ENCODE peak calls at places on chromosomes 11 and 22, in four cellular contexts. A, O, V and J are unnamed samples.

GRCh38 chr11:120124355-120124754 is 13.6 kb downstream of the TRIM29 start:
- DNase-seq in A (no peak), O (no peak), V (no peak), J (no peak)

GRCh38 chr11:129815596-129816461 is at the start of gene TMEM45B:
- DNase-seq in V (peak; percentile 82), A (no peak), O (no peak), J (no peak)

GRCh38 chr11:64271339-64272132 is 12.9 kb downstream of the BAD start:
- DNase-seq in A (peak; percentile 94), V (peak; percentile 93), O (peak; percentile 96), J (peak; percentile 95)

GRCh38 chr11:119365071-119365591 is 16.4 kb downstream of the USP2 start:
- DNase-seq in O (no peak), A (no peak), V (no peak), J (no peak)

GRCh38 chr11:3934658-3935057 is 79.2 kb downstream of the STIM1 start:
- DNase-seq in A (no peak), O (no peak), V (no peak), J (no peak)

GRCh38 chr11:131386408-131386807 is 16.0 kb downstream of the NTM start:
- DNase-seq in V (no peak), A (no peak), O (no peak), J (no peak)

GRCh38 chr11:31802990-31803812 is 7.9 kb downstream of the PAX6 start:
- DNase-seq in O (no peak), V (no peak), A (no peak), J (peak; percentile 52)

GRCh38 chr11:41403462-41403861 is 56.0 kb downstream of the LRRC4C start:
- DNase-seq in V (no peak), O (no peak), A (no peak), J (no peak)

GRCh38 chr11:118434123-118434552 is 2.2 kb upstream of the KMT2A start:
- DNase-seq in V (no peak), A (no peak), O (no peak), J (no peak)

GRCh38 chr11:116287866-116288265 is 484.9 kb downstream of the BUD13 start:
- DNase-seq in V (no peak), A (no peak), O (no peak), J (no peak)

GRCh38 chr11:34263462-34264186 is 94.2 kb downstream of the ABTB2 start:
- DNase-seq in O (no peak), V (peak; percentile 79), A (peak; percentile 41), J (peak; percentile 75)

GRCh38 chr11:64687204-64687603 is 35.8 kb downstream of the NRXN2 start:
- DNase-seq in A (peak; percentile 38), V (no peak), O (no peak), J (peak; percentile 90)

GRCh38 chr11:1233351-1234053 is 10.6 kb downstream of the MUC5B start:
- DNase-seq in O (peak; percentile 52), V (peak; percentile 81), A (no peak), J (peak; percentile 30)

GRCh38 chr11:95922536-95923440 is 1.1 kb downstream of the MTMR2 start:
- DNase-seq in A (no peak), V (no peak), O (no peak), J (no peak)

GRCh38 chr22:20131856-20132685 is 467 bp downstream of the ZDHHC8 start:
- DNase-seq in O (no peak), A (peak; percentile 38), V (peak; percentile 31), J (peak; percentile 71)

GRCh38 chr22:45159652-45160462 is 3.9 kb upstream of the NUP50 start:
- DNase-seq in V (peak; percentile 33), O (no peak), A (no peak), J (no peak)

GRCh38 chr11:35308157-35308556 is 111.2 kb downstream of the SLC1A2 start:
- DNase-seq in O (no peak), A (no peak), V (no peak), J (no peak)

GRCh38 chr11:102724904-102725515 is at the start of gene MMP8:
- DNase-seq in O (no peak), V (no peak), A (no peak), J (no peak)

GRCh38 chr22:31922593-31922992 is 21.7 kb upstream of the YWHAH start:
- DNase-seq in V (no peak), O (no peak), A (no peak), J (no peak)

GRCh38 chr22:35861451-35861850 is 143.8 kb downstream of the APOL5 start:
- DNase-seq in O (no peak), V (no peak), A (no peak), J (no peak)

GRCh38 chr11:122697636-122698167 is 42.2 kb downstream of the UBASH3B start:
- DNase-seq in A (no peak), V (no peak), O (no peak), J (no peak)

GRCh38 chr22:30270841-30271240 is 4.2 kb upstream of the OSM start:
- DNase-seq in V (peak; percentile 57), A (peak; percentile 66), O (no peak), J (no peak)

GRCh38 chr11:64590763-64591221 is at the start of gene SLC22A12:
- DNase-seq in V (no peak), O (peak; percentile 34), A (no peak), J (peak; percentile 35)

GRCh38 chr11:34232810-34233209 is 125.0 kb downstream of the ABTB2 start:
- DNase-seq in A (no peak), O (no peak), V (no peak), J (no peak)

GRCh38 chr11:70471254-70471653 is 72.9 kb downstream of the CTTN start:
- DNase-seq in O (no peak), A (no peak), V (no peak), J (peak; percentile 51)

GRCh38 chr11:130433357-130433756 is 4.9 kb upstream of the ADAMTS8 start:
- DNase-seq in A (no peak), V (no peak), O (no peak), J (no peak)

GRCh38 chr11:126061707-126062678 is 673 bp downstream of the CDON start:
- DNase-seq in V (peak; percentile 31), O (peak; percentile 85), A (peak; percentile 24), J (peak; percentile 84)

GRCh38 chr11:132539590-132540368 is 992.5 kb downstream of the OPCML start:
- DNase-seq in O (no peak), A (no peak), V (no peak), J (no peak)

GRCh38 chr11:93905384-93905783 is 55.0 kb upstream of the VSTM5 start:
- DNase-seq in O (no peak), A (no peak), V (no peak), J (no peak)

GRCh38 chr11:44110231-44110679 is 14.8 kb downstream of the EXT2 start:
- DNase-seq in O (no peak), A (peak; percentile 82), V (peak; percentile 53), J (peak; percentile 56)

GRCh38 chr11:76558891-76559290 is 111.7 kb downstream of the LRRC32 start:
- DNase-seq in V (no peak), O (no peak), A (no peak), J (no peak)

GRCh38 chr11:76561245-76561644 is 109.3 kb downstream of the LRRC32 start:
- DNase-seq in A (no peak), O (no peak), V (no peak), J (no peak)

GRCh38 chr11:76558473-76558872 is 112.1 kb downstream of the LRRC32 start:
- DNase-seq in A (no peak), V (no peak), O (no peak), J (no peak)

GRCh38 chr11:76562541-76562940 is 108.0 kb downstream of the LRRC32 start:
- DNase-seq in A (no peak), V (no peak), O (no peak), J (no peak)

DNA sequence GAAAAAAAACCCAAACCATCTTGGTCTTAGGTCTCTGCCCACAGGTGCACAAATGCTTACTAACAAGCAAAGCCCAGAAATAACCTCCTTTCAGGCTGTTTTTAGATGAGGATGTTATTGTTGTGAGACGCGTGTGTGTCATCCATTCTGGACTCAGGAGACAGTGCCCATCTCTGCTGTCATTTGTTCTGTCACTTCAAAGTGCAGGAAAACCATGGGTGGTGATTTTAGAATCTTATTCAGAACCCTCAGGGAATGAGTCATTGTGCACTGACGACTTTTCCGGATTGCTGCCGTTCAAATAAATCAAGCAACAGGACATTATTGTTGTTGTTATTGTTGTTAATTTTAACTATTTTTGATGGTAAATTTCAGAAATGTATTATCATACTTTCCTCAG is 110.3 kb downstream of the LRRC32 start:
- DNase-seq in O (no peak), A (no peak), V (no peak), J (no peak)
- H3K27ac ChIP-seq in O (no peak overlapping the region), A (no peak overlapping the region), V (no peak overlapping the region), J (no peak overlapping the region)

GRCh38 chr22:22893891-22894739 is 6.5 kb downstream of the IGLL5 start:
- DNase-seq in O (no peak), A (no peak), V (no peak), J (no peak)
- H3K4me3 ChIP-seq in O (no peak overlapping the region), A (no peak overlapping the region), V (no peak overlapping the region), J (no peak overlapping the region)

GRCh38 chr11:10317776-10318526 is 13.1 kb downstream of the ADM start:
- DNase-seq in V (no peak), A (no peak), O (no peak), J (no peak)

GRCh38 chr11:10318527-10318802 is 13.6 kb downstream of the ADM start:
- DNase-seq in A (no peak), O (no peak), V (peak; percentile 54), J (no peak)

GRCh38 chr11:10322401-10322800 is 17.5 kb downstream of the ADM start:
- DNase-seq in A (no peak), O (no peak), V (no peak), J (no peak)

GRCh38 chr11:10319691-10320090 is 14.8 kb downstream of the ADM start:
- DNase-seq in A (no peak), O (no peak), V (no peak), J (no peak)

GRCh38 chr11:10320164-10320563 is 15.3 kb downstream of the ADM start:
- DNase-seq in V (no peak), A (no peak), O (no peak), J (no peak)
- H3K27ac ChIP-seq in V (no peak overlapping the region), A (no peak overlapping the region), O (no peak overlapping the region), J (no peak overlapping the region)

DNA sequence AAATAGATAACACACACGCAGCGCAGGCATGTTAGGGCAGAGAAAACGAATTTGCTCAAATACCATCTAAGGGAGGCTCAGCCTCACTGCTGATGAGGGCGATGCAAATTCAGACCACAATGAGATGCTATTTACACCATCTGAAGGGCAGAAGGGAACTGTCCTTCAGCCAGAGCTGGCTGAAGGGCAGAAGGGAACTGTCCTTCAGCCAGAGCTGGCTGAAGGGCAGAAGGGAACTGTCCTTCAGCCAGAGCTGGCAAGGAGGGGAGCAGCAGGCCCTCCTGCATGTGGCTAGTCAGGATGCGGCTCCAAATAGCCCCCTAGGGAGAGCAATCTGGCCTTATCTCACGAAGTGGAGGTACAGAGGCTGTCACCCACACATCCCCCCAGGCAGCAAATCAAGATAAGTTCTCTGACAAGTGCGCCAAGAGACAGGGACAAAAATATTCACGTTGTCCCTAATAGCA is 7.5 kb upstream of the SLC39A13 start:
- DNase-seq in A (no peak), O (no peak), V (no peak), J (peak; percentile 44)
- H3K4me3 ChIP-seq in A (no peak overlapping the region), O (peak overlapping the region; percentile 62), V (peak overlapping the region; percentile 64), J (no peak overlapping the region)

GRCh38 chr11:10524471-10524870 is 16.5 kb downstream of the RNF141 start:
- DNase-seq in A (no peak), O (no peak), V (no peak), J (no peak)
- H3K27ac ChIP-seq in A (no peak overlapping the region), O (no peak overlapping the region), V (no peak overlapping the region), J (no peak overlapping the region)

DNA sequence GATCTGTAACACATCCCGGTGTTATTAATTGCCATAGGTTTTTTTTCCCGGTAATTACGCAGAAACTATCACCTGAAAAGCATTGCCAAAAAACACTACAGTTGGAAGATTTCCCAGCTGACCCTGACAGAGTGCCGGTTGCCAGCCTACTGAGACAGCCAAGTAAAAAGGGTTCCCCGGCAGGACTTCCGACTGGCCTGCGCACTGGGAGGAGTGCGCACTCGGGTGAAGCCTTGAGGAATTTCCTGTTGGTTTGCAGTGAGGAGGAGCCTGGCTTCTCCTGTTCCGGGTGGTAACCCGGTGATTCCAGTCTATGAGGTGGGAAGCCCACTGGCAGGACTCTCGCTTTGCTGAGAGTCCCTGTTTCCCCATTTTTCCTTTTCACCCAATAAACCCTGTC is 52.1 kb downstream of the CNTF start:
- DNase-seq in A (no peak), O (no peak), V (no peak), J (no peak)
- H3K4me3 ChIP-seq in A (no peak overlapping the region), O (no peak overlapping the region), V (no peak overlapping the region), J (no peak overlapping the region)